ENCODE peak calls at places on chromosome 10, in eight cellular contexts. One of them, this sample, is unnamed.

GRCh38 chr10:95254629-95255028 is 36.2 kb downstream of the PDLIM1 start:
- ATAC-seq in heart left ventricle: no peak
- ATAC-seq in PC-3: no peak
- ATAC-seq in right lobe of liver: no peak
- ATAC-seq in left lung: peak; percentile 43
- ATAC-seq in heart right ventricle: no peak
- ATAC-seq in aorta: no peak
- ATAC-seq in CD8-positive, alpha-beta T cell: no peak
- ATAC-seq in this sample: no peak

GRCh38 chr10:43648083-43648391 is 644 bp downstream of the ZNF32 start:
- ATAC-seq in CD8-positive, alpha-beta T cell: no peak
- ATAC-seq in heart right ventricle: no peak
- ATAC-seq in heart left ventricle: no peak
- ATAC-seq in left lung: no peak
- ATAC-seq in right lobe of liver: no peak
- ATAC-seq in PC-3: no peak
- ATAC-seq in aorta: no peak
- ATAC-seq in this sample: no peak

GRCh38 chr10:133475821-133476640 is 22.3 kb downstream of the SCART1 start:
- ATAC-seq in left lung: no peak
- ATAC-seq in aorta: no peak
- ATAC-seq in right lobe of liver: peak; percentile 50
- ATAC-seq in PC-3: peak; percentile 76
- ATAC-seq in heart left ventricle: no peak
- ATAC-seq in CD8-positive, alpha-beta T cell: peak; percentile 40
- ATAC-seq in heart right ventricle: no peak
- ATAC-seq in this sample: no peak

GRCh38 chr10:106547047-106547635 is 617.4 kb downstream of the SORCS1 start:
- ATAC-seq in aorta: no peak
- ATAC-seq in heart right ventricle: no peak
- ATAC-seq in heart left ventricle: no peak
- ATAC-seq in right lobe of liver: no peak
- ATAC-seq in PC-3: no peak
- ATAC-seq in CD8-positive, alpha-beta T cell: no peak
- ATAC-seq in left lung: no peak
- ATAC-seq in this sample: no peak

GRCh38 chr10:77974396-77975074 is 48.0 kb upstream of the DLG5 start:
- ATAC-seq in left lung: peak; percentile 46
- ATAC-seq in heart left ventricle: no peak
- ATAC-seq in CD8-positive, alpha-beta T cell: no peak
- ATAC-seq in aorta: no peak
- ATAC-seq in PC-3: peak; percentile 13
- ATAC-seq in heart right ventricle: no peak
- ATAC-seq in right lobe of liver: peak; percentile 64
- ATAC-seq in this sample: no peak

GRCh38 chr10:103800789-103801540 is 54.4 kb downstream of the SH3PXD2A start:
- ATAC-seq in PC-3: peak; percentile 94
- ATAC-seq in left lung: no peak
- ATAC-seq in aorta: no peak
- ATAC-seq in heart left ventricle: no peak
- ATAC-seq in right lobe of liver: peak; percentile 38
- ATAC-seq in CD8-positive, alpha-beta T cell: peak; percentile 82
- ATAC-seq in heart right ventricle: no peak
- ATAC-seq in this sample: no peak

GRCh38 chr10:102140218-102140617 is 7.4 kb downstream of the PPRC1 start:
- ATAC-seq in aorta: no peak
- ATAC-seq in right lobe of liver: no peak
- ATAC-seq in heart right ventricle: no peak
- ATAC-seq in PC-3: no peak
- ATAC-seq in left lung: no peak
- ATAC-seq in heart left ventricle: no peak
- ATAC-seq in CD8-positive, alpha-beta T cell: no peak
- ATAC-seq in this sample: no peak

GRCh38 chr10:17075510-17075909 is 54.1 kb downstream of the CUBN start:
- ATAC-seq in right lobe of liver: peak; percentile 39
- ATAC-seq in CD8-positive, alpha-beta T cell: no peak
- ATAC-seq in heart right ventricle: peak; percentile 43
- ATAC-seq in heart left ventricle: peak; percentile 94
- ATAC-seq in aorta: peak; percentile 84
- ATAC-seq in left lung: peak; percentile 93
- ATAC-seq in PC-3: peak; percentile 93
- ATAC-seq in this sample: peak; percentile 94

GRCh38 chr10:18334116-18334867 is 194.1 kb downstream of the CACNB2 start:
- ATAC-seq in PC-3: no peak
- ATAC-seq in right lobe of liver: peak; percentile 48
- ATAC-seq in heart right ventricle: no peak
- ATAC-seq in CD8-positive, alpha-beta T cell: no peak
- ATAC-seq in left lung: peak; percentile 33
- ATAC-seq in heart left ventricle: peak; percentile 66
- ATAC-seq in aorta: peak; percentile 28
- ATAC-seq in this sample: no peak

GRCh38 chr10:25758041-25758457 is 176.0 kb upstream of the MYO3A start:
- ATAC-seq in CD8-positive, alpha-beta T cell: no peak
- ATAC-seq in aorta: no peak
- ATAC-seq in heart right ventricle: no peak
- ATAC-seq in PC-3: no peak
- ATAC-seq in heart left ventricle: no peak
- ATAC-seq in left lung: peak; percentile 52
- ATAC-seq in right lobe of liver: no peak
- ATAC-seq in this sample: no peak

GRCh38 chr10:50362547-50363125 is 111.3 kb upstream of the ASAH2 start:
- ATAC-seq in heart right ventricle: no peak
- ATAC-seq in PC-3: peak; percentile 84
- ATAC-seq in right lobe of liver: no peak
- ATAC-seq in heart left ventricle: no peak
- ATAC-seq in left lung: no peak
- ATAC-seq in CD8-positive, alpha-beta T cell: no peak
- ATAC-seq in aorta: no peak
- ATAC-seq in this sample: no peak

GRCh38 chr10:6455592-6455991 is 124.5 kb downstream of the PRKCQ start:
- ATAC-seq in heart left ventricle: no peak
- ATAC-seq in PC-3: no peak
- ATAC-seq in CD8-positive, alpha-beta T cell: no peak
- ATAC-seq in left lung: no peak
- ATAC-seq in heart right ventricle: no peak
- ATAC-seq in right lobe of liver: no peak
- ATAC-seq in aorta: no peak
- ATAC-seq in this sample: no peak
- H3K36me3 ChIP-seq in heart left ventricle: no peaks in the 10 kb centered on the region
- H3K36me3 ChIP-seq in PC-3: no peaks in the 10 kb centered on the region
- H3K36me3 ChIP-seq in CD8-positive, alpha-beta T cell: peaks cover 51% of the 10 kb centered on the region
- H3K36me3 ChIP-seq in left lung: peaks cover 24% of the 10 kb centered on the region
- H3K36me3 ChIP-seq in heart right ventricle: no peaks in the 10 kb centered on the region
- H3K36me3 ChIP-seq in right lobe of liver: no peaks in the 10 kb centered on the region
- H3K36me3 ChIP-seq in aorta: peaks cover 1% of the 10 kb centered on the region
- H3K36me3 ChIP-seq in this sample: no peaks in the 10 kb centered on the region

GRCh38 chr10:67792653-67793052 is 45.3 kb downstream of the DNAJC12 start:
- ATAC-seq in heart left ventricle: no peak
- ATAC-seq in right lobe of liver: no peak
- ATAC-seq in PC-3: no peak
- ATAC-seq in left lung: no peak
- ATAC-seq in aorta: no peak
- ATAC-seq in CD8-positive, alpha-beta T cell: no peak
- ATAC-seq in heart right ventricle: no peak
- ATAC-seq in this sample: no peak
- H3K27me3 ChIP-seq in heart left ventricle: no peaks in the 10 kb centered on the region
- H3K27me3 ChIP-seq in right lobe of liver: no peaks in the 10 kb centered on the region
- H3K27me3 ChIP-seq in PC-3: no peaks in the 10 kb centered on the region
- H3K27me3 ChIP-seq in left lung: no peaks in the 10 kb centered on the region
- H3K27me3 ChIP-seq in aorta: no peaks in the 10 kb centered on the region
- H3K27me3 ChIP-seq in CD8-positive, alpha-beta T cell: no peaks in the 10 kb centered on the region
- H3K27me3 ChIP-seq in heart right ventricle: no peaks in the 10 kb centered on the region
- H3K27me3 ChIP-seq in this sample: no peaks in the 10 kb centered on the region

GRCh38 chr10:100502926-100503480 is 16.7 kb downstream of the SEC31B start:
- ATAC-seq in left lung: no peak
- ATAC-seq in right lobe of liver: no peak
- ATAC-seq in heart right ventricle: no peak
- ATAC-seq in PC-3: no peak
- ATAC-seq in CD8-positive, alpha-beta T cell: no peak
- ATAC-seq in aorta: no peak
- ATAC-seq in heart left ventricle: no peak
- ATAC-seq in this sample: no peak

GRCh38 chr10:100496567-100496966 is 23.1 kb downstream of the SEC31B start:
- ATAC-seq in heart left ventricle: no peak
- ATAC-seq in heart right ventricle: no peak
- ATAC-seq in CD8-positive, alpha-beta T cell: no peak
- ATAC-seq in aorta: no peak
- ATAC-seq in PC-3: no peak
- ATAC-seq in left lung: no peak
- ATAC-seq in right lobe of liver: no peak
- ATAC-seq in this sample: no peak

GRCh38 chr10:100501423-100501822 is 18.2 kb downstream of the SEC31B start:
- ATAC-seq in right lobe of liver: no peak
- ATAC-seq in heart right ventricle: no peak
- ATAC-seq in PC-3: no peak
- ATAC-seq in CD8-positive, alpha-beta T cell: no peak
- ATAC-seq in heart left ventricle: no peak
- ATAC-seq in aorta: no peak
- ATAC-seq in left lung: no peak
- ATAC-seq in this sample: no peak

GRCh38 chr10:100498059-100498458 is 21.6 kb downstream of the SEC31B start:
- ATAC-seq in left lung: no peak
- ATAC-seq in PC-3: no peak
- ATAC-seq in CD8-positive, alpha-beta T cell: no peak
- ATAC-seq in aorta: no peak
- ATAC-seq in heart left ventricle: no peak
- ATAC-seq in right lobe of liver: no peak
- ATAC-seq in heart right ventricle: no peak
- ATAC-seq in this sample: no peak
- H3K36me3 ChIP-seq in left lung: peaks cover 84% of the 10 kb centered on the region
- H3K36me3 ChIP-seq in PC-3: no peaks in the 10 kb centered on the region
- H3K36me3 ChIP-seq in CD8-positive, alpha-beta T cell: peaks cover 32% of the 10 kb centered on the region
- H3K36me3 ChIP-seq in aorta: peaks cover 17% of the 10 kb centered on the region
- H3K36me3 ChIP-seq in heart left ventricle: peaks cover 18% of the 10 kb centered on the region
- H3K36me3 ChIP-seq in right lobe of liver: peaks cover 10% of the 10 kb centered on the region
- H3K36me3 ChIP-seq in heart right ventricle: peaks cover 52% of the 10 kb centered on the region
- H3K36me3 ChIP-seq in this sample: peaks cover 100% of the 10 kb centered on the region

GRCh38 chr10:86261470-86261869 is 105.1 kb downstream of the GRID1 start:
- ATAC-seq in aorta: no peak
- ATAC-seq in heart right ventricle: no peak
- ATAC-seq in CD8-positive, alpha-beta T cell: no peak
- ATAC-seq in left lung: no peak
- ATAC-seq in heart left ventricle: no peak
- ATAC-seq in PC-3: no peak
- ATAC-seq in right lobe of liver: no peak
- ATAC-seq in this sample: no peak

GRCh38 chr10:86259901-86260562 is 106.6 kb downstream of the GRID1 start:
- ATAC-seq in heart left ventricle: no peak
- ATAC-seq in PC-3: no peak
- ATAC-seq in aorta: no peak
- ATAC-seq in right lobe of liver: no peak
- ATAC-seq in heart right ventricle: no peak
- ATAC-seq in left lung: no peak
- ATAC-seq in CD8-positive, alpha-beta T cell: no peak
- ATAC-seq in this sample: no peak

GRCh38 chr10:86258940-86259339 is 107.7 kb downstream of the GRID1 start:
- ATAC-seq in aorta: no peak
- ATAC-seq in PC-3: no peak
- ATAC-seq in left lung: no peak
- ATAC-seq in right lobe of liver: no peak
- ATAC-seq in CD8-positive, alpha-beta T cell: no peak
- ATAC-seq in heart left ventricle: no peak
- ATAC-seq in heart right ventricle: no peak
- ATAC-seq in this sample: no peak

GRCh38 chr10:86261933-86262665 is 104.5 kb downstream of the GRID1 start:
- ATAC-seq in heart left ventricle: peak; percentile 42
- ATAC-seq in right lobe of liver: peak; percentile 57
- ATAC-seq in PC-3: peak; percentile 82
- ATAC-seq in heart right ventricle: no peak
- ATAC-seq in CD8-positive, alpha-beta T cell: no peak
- ATAC-seq in left lung: peak; percentile 92
- ATAC-seq in aorta: no peak
- ATAC-seq in this sample: no peak

GRCh38 chr10:86260564-86260963 is 106.0 kb downstream of the GRID1 start:
- ATAC-seq in left lung: no peak
- ATAC-seq in aorta: no peak
- ATAC-seq in CD8-positive, alpha-beta T cell: no peak
- ATAC-seq in heart left ventricle: no peak
- ATAC-seq in right lobe of liver: no peak
- ATAC-seq in PC-3: no peak
- ATAC-seq in heart right ventricle: no peak
- ATAC-seq in this sample: no peak
- H3K27me3 ChIP-seq in left lung: peaks cover 53% of the 10 kb centered on the region
- H3K27me3 ChIP-seq in aorta: no peaks in the 10 kb centered on the region
- H3K27me3 ChIP-seq in CD8-positive, alpha-beta T cell: no peaks in the 10 kb centered on the region
- H3K27me3 ChIP-seq in heart left ventricle: no peaks in the 10 kb centered on the region
- H3K27me3 ChIP-seq in right lobe of liver: no peaks in the 10 kb centered on the region
- H3K27me3 ChIP-seq in PC-3: no peaks in the 10 kb centered on the region
- H3K27me3 ChIP-seq in heart right ventricle: peaks cover 19% of the 10 kb centered on the region
- H3K27me3 ChIP-seq in this sample: peaks cover 51% of the 10 kb centered on the region

DNA sequence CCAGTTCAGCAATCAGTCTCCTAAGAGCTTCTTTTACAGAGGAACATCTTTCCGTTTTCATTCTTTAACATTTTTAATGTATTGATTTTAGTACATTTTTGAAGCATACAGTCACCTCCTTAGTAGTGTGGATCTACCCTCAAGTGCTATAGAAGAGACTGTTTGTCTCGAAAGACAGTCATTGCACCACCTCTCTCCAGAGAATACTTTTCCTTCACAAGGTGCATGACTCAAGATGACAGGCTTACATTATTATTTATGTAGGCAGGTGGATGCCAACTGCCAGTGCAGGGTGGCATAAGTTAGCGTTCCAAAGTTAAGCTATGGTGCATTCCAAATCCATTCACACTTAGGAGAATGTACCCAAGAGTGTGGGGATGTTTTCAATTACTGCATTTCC is 71.8 kb downstream of the ZEB1 start:
- ATAC-seq in left lung: no peak
- ATAC-seq in aorta: no peak
- ATAC-seq in PC-3: peak; percentile 99
- ATAC-seq in heart left ventricle: no peak
- ATAC-seq in CD8-positive, alpha-beta T cell: peak; percentile 11
- ATAC-seq in right lobe of liver: no peak
- ATAC-seq in heart right ventricle: no peak
- ATAC-seq in this sample: no peak
- H3K36me3 ChIP-seq in left lung: no peaks in the 10 kb centered on the region
- H3K36me3 ChIP-seq in aorta: no peaks in the 10 kb centered on the region
- H3K36me3 ChIP-seq in PC-3: no peaks in the 10 kb centered on the region
- H3K36me3 ChIP-seq in heart left ventricle: no peaks in the 10 kb centered on the region
- H3K36me3 ChIP-seq in CD8-positive, alpha-beta T cell: peaks cover 6% of the 10 kb centered on the region
- H3K36me3 ChIP-seq in right lobe of liver: no peaks in the 10 kb centered on the region
- H3K36me3 ChIP-seq in heart right ventricle: peaks cover 6% of the 10 kb centered on the region
- H3K36me3 ChIP-seq in this sample: peaks cover 27% of the 10 kb centered on the region

DNA sequence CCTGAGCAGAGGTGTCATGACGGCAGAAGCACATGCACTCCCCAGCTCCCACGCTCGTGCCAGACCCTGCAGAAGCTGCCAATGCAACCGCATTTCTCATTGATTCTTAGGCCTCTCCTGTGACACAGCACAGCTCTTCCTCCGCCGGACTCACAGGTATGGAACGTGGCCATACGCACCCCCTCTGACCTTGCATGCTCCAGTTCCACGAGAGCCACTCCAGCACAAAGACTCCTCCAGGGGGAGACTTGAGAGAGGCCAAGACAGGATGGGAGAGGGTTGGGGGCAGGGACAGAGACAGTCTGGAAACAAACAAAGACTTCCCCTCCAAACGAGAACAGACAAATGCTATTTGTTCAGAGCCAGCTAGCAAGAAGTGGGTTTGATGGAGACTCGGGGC is 124.3 kb upstream of the PPP2R2D start:
- ATAC-seq in right lobe of liver: no peak
- ATAC-seq in aorta: no peak
- ATAC-seq in PC-3: no peak
- ATAC-seq in left lung: no peak
- ATAC-seq in CD8-positive, alpha-beta T cell: no peak
- ATAC-seq in heart left ventricle: no peak
- ATAC-seq in heart right ventricle: no peak
- ATAC-seq in this sample: no peak
- H3K27me3 ChIP-seq in right lobe of liver: no peaks in the 10 kb centered on the region
- H3K27me3 ChIP-seq in aorta: no peaks in the 10 kb centered on the region
- H3K27me3 ChIP-seq in PC-3: peaks cover 24% of the 10 kb centered on the region
- H3K27me3 ChIP-seq in left lung: peaks cover 18% of the 10 kb centered on the region
- H3K27me3 ChIP-seq in CD8-positive, alpha-beta T cell: no peaks in the 10 kb centered on the region
- H3K27me3 ChIP-seq in heart left ventricle: no peaks in the 10 kb centered on the region
- H3K27me3 ChIP-seq in heart right ventricle: peaks cover 20% of the 10 kb centered on the region
- H3K27me3 ChIP-seq in this sample: peaks cover 18% of the 10 kb centered on the region

GRCh38 chr10:3126249-3126648 is 46.3 kb downstream of the PITRM1 start:
- ATAC-seq in heart left ventricle: no peak
- ATAC-seq in PC-3: no peak
- ATAC-seq in left lung: no peak
- ATAC-seq in heart right ventricle: no peak
- ATAC-seq in aorta: peak; percentile 20
- ATAC-seq in CD8-positive, alpha-beta T cell: no peak
- ATAC-seq in right lobe of liver: no peak
- ATAC-seq in this sample: no peak
- H3K36me3 ChIP-seq in heart left ventricle: peaks cover 5% of the 10 kb centered on the region
- H3K36me3 ChIP-seq in PC-3: no peaks in the 10 kb centered on the region
- H3K36me3 ChIP-seq in left lung: peaks cover 74% of the 10 kb centered on the region
- H3K36me3 ChIP-seq in heart right ventricle: peaks cover 23% of the 10 kb centered on the region
- H3K36me3 ChIP-seq in aorta: peaks cover 3% of the 10 kb centered on the region
- H3K36me3 ChIP-seq in CD8-positive, alpha-beta T cell: no peaks in the 10 kb centered on the region
- H3K36me3 ChIP-seq in right lobe of liver: no peaks in the 10 kb centered on the region
- H3K36me3 ChIP-seq in this sample: no peaks in the 10 kb centered on the region

This sample was measured in gastroesophageal sphincter.